ENCODE peak calls at places on chromosomes 16 and 17, in seven cellular contexts. E is left kidney; C is RCC 7860; I is right cardiac atrium; F is occipital lobe; J is stimulated activated CD8-positive, alpha-beta memory T cell treated with anti-CD3 and anti-CD28 coated beads, Interleukin-15, amount 100 ng/mL, for 24 hours; T is psoas muscle. Z is an unnamed sample.

GRCh38 chr17:34542700-34543336 is 36.6 kb upstream of the TMEM132E start:
- DNase-seq in E (peak; percentile 14), C (peak; percentile 14), I (no peak), F (no peak), J (peak; percentile 3), T (peak; percentile 24), Z (peak; percentile 28)

GRCh38 chr17:9261059-9262029 is 240.0 kb downstream of the NTN1 start:
- DNase-seq in E (no peak), C (no peak), I (no peak), F (no peak), J (no peak), T (no peak), Z (no peak)

GRCh38 chr17:17647521-17648178 is 33.6 kb upstream of the RAI1 start:
- DNase-seq in E (no peak), C (no peak), I (no peak), F (no peak), J (no peak), T (no peak), Z (no peak)

GRCh38 chr17:50059759-50060273 is 3.9 kb downstream of the ITGA3 start:
- DNase-seq in E (no peak), C (peak; percentile 43), I (peak; percentile 71), F (no peak), J (no peak), T (no peak), Z (no peak)

GRCh38 chr17:80812362-80813088 is 179.1 kb upstream of the CHMP6 start:
- DNase-seq in E (no peak), C (no peak), I (no peak), F (no peak), J (no peak), T (no peak), Z (no peak)

GRCh38 chr17:57636985-57637667 is 108.0 kb downstream of the CCDC182 start:
- DNase-seq in E (no peak), C (no peak), I (no peak), F (no peak), J (no peak), T (no peak), Z (no peak)

GRCh38 chr16:50606431-50607050 is 58.3 kb downstream of the NKD1 start:
- DNase-seq in E (no peak), C (no peak), I (no peak), F (no peak), J (no peak), T (no peak), Z (no peak)

GRCh38 chr16:26569793-26570192 is 496.9 kb upstream of the C16orf82 start:
- DNase-seq in E (peak; percentile 67), C (no peak), I (no peak), F (peak; percentile 8), J (no peak), T (no peak), Z (no peak)

GRCh38 chr17:7436556-7437368 is 1.5 kb downstream of the TMEM102 start:
- DNase-seq in E (peak; percentile 93), C (peak; percentile 34), I (peak; percentile 92), F (no peak), J (peak; percentile 63), T (peak; percentile 83), Z (peak; percentile 44)

GRCh38 chr16:84940670-84941551 is 70.4 kb downstream of the ZDHHC7 start:
- DNase-seq in E (no peak), C (no peak), I (peak; percentile 52), F (no peak), J (no peak), T (peak; percentile 43), Z (no peak)